ENCODE peak calls at places on chromosomes 1 and 21, in five cellular contexts. I, E, R, L and G are unnamed samples.

GRCh38 chr1:214449371-214449770 is 102.0 kb downstream of the PTPN14 start:
- DNase-seq in I (no peak), E (no peak), R (no peak), L (no peak), G (no peak)

GRCh38 chr1:208988811-208989222 is 594.7 kb upstream of the CAMK1G start:
- DNase-seq in I (no peak), E (no peak), R (no peak), L (peak), G (peak)

GRCh38 chr1:75582725-75583261 is 28.1 kb downstream of the SLC44A5 start:
- DNase-seq in I (no peak), E (no peak), R (no peak), L (no peak), G (no peak)

GRCh38 chr1:180773210-180773865 is 139.4 kb upstream of the KIAA1614 start:
- DNase-seq in I (peak), E (peak), R (no peak), L (no peak), G (no peak)

GRCh38 chr1:244861683-244862082 is 2.7 kb downstream of the HNRNPU start:
- DNase-seq in I (no peak), E (no peak), R (no peak), L (no peak), G (no peak)

GRCh38 chr1:192489046-192489445 is 86.5 kb upstream of the RGS1 start:
- DNase-seq in I (no peak), E (peak), R (no peak), L (no peak), G (peak)

GRCh38 chr1:186762653-186763052 is 66.1 kb upstream of the PLA2G4A start:
- DNase-seq in I (no peak), E (no peak), R (no peak), L (no peak), G (no peak)

GRCh38 chr1:23366146-23366545 is 3.5 kb downstream of the ZNF436 start:
- DNase-seq in I (no peak), E (no peak), R (no peak), L (no peak), G (no peak)

GRCh38 chr1:111743679-111744101 is 4.5 kb upstream of the INKA2 start:
- DNase-seq in I (no peak), E (peak), R (no peak), L (no peak), G (no peak)

GRCh38 chr1:32991386-32991785 is 26.8 kb upstream of the RNF19B start:
- DNase-seq in I (peak), E (no peak), R (no peak), L (no peak), G (no peak)

GRCh38 chr1:74674278-74675048 is 871 bp upstream of the ERICH3 start:
- DNase-seq in I (no peak), E (no peak), R (no peak), L (no peak), G (no peak)

GRCh38 chr1:32406629-32407111 is 12.4 kb upstream of the BSDC1 start:
- DNase-seq in I (no peak), E (no peak), R (peak), L (no peak), G (no peak)

GRCh38 chr1:21379571-21379970 is 60.4 kb upstream of the NBPF3 start:
- DNase-seq in I (no peak), E (no peak), R (no peak), L (no peak), G (no peak)

GRCh38 chr1:99639408-99639807 is 6.5 kb upstream of the PALMD start:
- DNase-seq in I (no peak), E (no peak), R (no peak), L (no peak), G (no peak)

GRCh38 chr1:117562581-117563491 is 43.0 kb upstream of the TENT5C start:
- DNase-seq in I (no peak), E (no peak), R (no peak), L (no peak), G (no peak)

GRCh38 chr21:19541612-19542011 is 1138.0 kb upstream of the TMPRSS15 start:
- DNase-seq in I (no peak), E (no peak), R (no peak), L (no peak), G (no peak)

GRCh38 chr1:62879962-62880361 is 96.0 kb downstream of the ATG4C start:
- DNase-seq in I (no peak), E (no peak), R (no peak), L (no peak), G (no peak)

GRCh38 chr1:234997201-234998173 is 131.2 kb downstream of the TOMM20 start:
- DNase-seq in I (peak), E (peak), R (no peak), L (no peak), G (peak)

DNA sequence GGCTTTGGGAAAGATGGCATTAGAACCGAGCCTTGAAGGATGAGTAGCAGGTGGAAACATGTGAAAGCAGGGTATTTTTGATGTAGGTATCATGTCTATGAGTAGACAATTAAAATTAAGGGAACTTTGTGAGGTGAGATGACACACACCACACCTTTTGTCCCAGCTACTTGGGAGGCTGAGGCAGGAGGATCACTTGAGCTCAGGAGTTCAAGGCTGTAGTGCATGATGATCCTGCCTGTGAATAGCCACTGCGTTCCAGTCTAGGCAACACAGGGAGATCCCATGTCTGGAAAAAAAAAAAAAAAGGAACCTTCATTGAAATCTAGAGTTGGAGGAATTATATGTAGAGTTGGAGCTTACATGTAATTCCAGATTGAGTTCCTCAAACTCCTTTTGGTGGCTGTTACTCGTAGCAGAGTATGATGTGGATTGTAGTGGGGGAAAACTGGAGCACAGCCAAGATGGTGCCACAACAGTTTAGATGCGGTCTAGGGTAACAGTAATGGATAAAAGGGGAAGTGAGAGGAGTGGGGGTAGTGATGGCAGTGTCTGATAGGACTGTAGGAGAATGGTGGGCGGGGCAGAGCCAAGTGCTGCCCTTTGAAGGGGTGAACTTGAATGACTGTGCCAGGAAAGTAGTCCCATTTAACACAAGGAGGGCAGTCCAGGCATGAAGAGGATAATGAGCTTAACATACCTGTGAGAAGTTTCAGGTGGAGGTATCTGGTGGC is 17.4 kb downstream of the AK4 start:
- DNase-seq in I (no peak), E (no peak), R (peak), L (peak), G (no peak)
- TF ChIP-seq RFX5 in I (no peak), E (no peak), R (no peak), L (no peak), G (no peak)

GRCh38 chr1:59504281-59504680 is 207.4 kb downstream of the FGGY start:
- DNase-seq in I (no peak), E (no peak), R (no peak), L (no peak), G (no peak)

GRCh38 chr1:59510249-59510648 is 213.4 kb downstream of the FGGY start:
- DNase-seq in I (no peak), E (no peak), R (no peak), L (no peak), G (no peak)

GRCh38 chr1:59505596-59506028 is 208.7 kb downstream of the FGGY start:
- DNase-seq in I (no peak), E (no peak), R (no peak), L (no peak), G (no peak)

GRCh38 chr1:59509341-59509869 is 212.5 kb downstream of the FGGY start:
- DNase-seq in I (no peak), E (no peak), R (no peak), L (no peak), G (no peak)

DNA sequence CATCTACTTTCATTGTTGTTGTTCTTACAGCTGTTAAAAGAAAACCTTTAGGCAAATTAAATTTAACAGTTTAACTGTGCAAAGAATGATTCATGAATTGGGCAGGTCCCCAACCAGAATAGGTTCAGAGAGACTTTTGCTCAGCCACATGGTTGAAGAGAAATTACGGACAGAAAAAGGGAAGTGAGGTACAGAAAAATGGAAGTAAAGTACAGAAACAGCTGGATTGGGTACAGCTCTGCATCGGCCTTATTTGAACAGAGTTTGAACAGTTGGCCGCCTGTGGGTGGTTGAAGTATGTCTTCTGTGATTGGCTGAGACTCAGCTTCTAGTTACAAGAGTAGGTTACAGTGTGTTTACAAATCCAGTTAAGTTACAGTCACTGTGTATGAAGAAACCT is 210.1 kb downstream of the FGGY start:
- DNase-seq in I (no peak), E (peak), R (no peak), L (peak), G (no peak)
- TF ChIP-seq RCOR1 in I (no peak), E (no peak), R (no peak), L (no peak), G (no peak)

DNA sequence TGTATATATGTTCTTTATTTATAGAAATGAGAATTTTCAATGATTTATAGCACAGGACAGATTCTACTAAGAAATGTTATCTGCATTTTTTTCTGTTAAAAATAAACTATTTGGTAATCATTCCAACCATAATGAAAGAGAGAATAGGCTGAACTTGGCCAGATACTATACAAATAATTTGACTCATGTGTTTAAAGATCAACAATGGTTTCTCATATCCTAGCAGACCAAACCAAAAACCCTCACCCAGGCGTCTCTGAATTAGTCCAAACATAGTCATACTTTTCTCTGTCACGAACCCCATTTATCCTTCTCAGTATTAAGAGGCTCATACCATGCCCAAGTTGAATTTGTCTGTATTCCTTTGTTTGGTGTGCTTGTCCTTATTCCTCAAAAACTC is 40.3 kb downstream of the RPE65 start:
- DNase-seq in I (no peak), E (peak), R (no peak), L (no peak), G (no peak)
- TF ChIP-seq RFX5 in I (no peak), E (no peak), R (no peak), L (no peak), G (no peak)

GRCh38 chr1:231919900-231920299 is 293.3 kb downstream of the DISC1 start:
- DNase-seq in I (no peak), E (no peak), R (no peak), L (no peak), G (peak)
- TF ChIP-seq RCOR1 in I (no peak), E (no peak), R (no peak), L (no peak), G (no peak)

GRCh38 chr1:53766766-53767409 is 27.9 kb upstream of the GLIS1 start:
- DNase-seq in I (no peak), E (peak), R (no peak), L (no peak), G (no peak)
- TF ChIP-seq RFX5 in I (no peak), E (no peak), R (no peak), L (no peak), G (no peak)

GRCh38 chr1:240515505-240515904 is 96.5 kb downstream of the GREM2 start:
- DNase-seq in I (no peak), E (peak), R (no peak), L (no peak), G (no peak)
- TF ChIP-seq RCOR1 in I (no peak), E (no peak), R (no peak), L (no peak), G (no peak)

DNA sequence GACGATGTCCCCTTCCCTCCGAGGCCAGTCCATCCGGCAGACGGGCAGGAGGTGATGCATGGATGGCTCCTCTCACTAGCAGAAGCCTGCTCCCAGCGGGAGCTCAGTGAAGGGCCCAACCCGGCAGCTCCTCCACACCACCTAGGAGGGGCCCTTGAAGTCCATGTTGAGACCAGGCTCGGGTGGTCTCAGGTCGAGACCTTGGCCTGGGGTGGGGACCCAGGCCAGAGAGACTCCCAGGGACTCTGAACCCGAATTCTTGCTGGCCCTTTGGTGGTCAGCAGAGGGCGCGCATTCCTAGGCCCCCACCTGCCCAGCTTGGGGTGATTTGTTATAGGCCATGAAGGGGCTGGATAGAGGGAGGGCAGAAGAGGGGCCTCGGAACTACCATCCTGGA is 642 bp upstream of the NT5C1A start:
- DNase-seq in I (peak), E (no peak), R (peak), L (no peak), G (peak)
- TF ChIP-seq RFX5 in I (no peak), E (no peak), R (no peak), L (no peak), G (no peak)

GRCh38 chr1:97507863-97508262 is 413.0 kb downstream of the DPYD start:
- DNase-seq in I (no peak), E (no peak), R (no peak), L (no peak), G (no peak)

GRCh38 chr1:97505816-97506215 is 415.0 kb downstream of the DPYD start:
- DNase-seq in I (no peak), E (no peak), R (no peak), L (peak), G (no peak)

GRCh38 chr1:97505289-97505688 is 415.5 kb downstream of the DPYD start:
- DNase-seq in I (no peak), E (no peak), R (no peak), L (no peak), G (no peak)

GRCh38 chr1:97506368-97506767 is 414.5 kb downstream of the DPYD start:
- DNase-seq in I (no peak), E (no peak), R (no peak), L (no peak), G (no peak)

DNA sequence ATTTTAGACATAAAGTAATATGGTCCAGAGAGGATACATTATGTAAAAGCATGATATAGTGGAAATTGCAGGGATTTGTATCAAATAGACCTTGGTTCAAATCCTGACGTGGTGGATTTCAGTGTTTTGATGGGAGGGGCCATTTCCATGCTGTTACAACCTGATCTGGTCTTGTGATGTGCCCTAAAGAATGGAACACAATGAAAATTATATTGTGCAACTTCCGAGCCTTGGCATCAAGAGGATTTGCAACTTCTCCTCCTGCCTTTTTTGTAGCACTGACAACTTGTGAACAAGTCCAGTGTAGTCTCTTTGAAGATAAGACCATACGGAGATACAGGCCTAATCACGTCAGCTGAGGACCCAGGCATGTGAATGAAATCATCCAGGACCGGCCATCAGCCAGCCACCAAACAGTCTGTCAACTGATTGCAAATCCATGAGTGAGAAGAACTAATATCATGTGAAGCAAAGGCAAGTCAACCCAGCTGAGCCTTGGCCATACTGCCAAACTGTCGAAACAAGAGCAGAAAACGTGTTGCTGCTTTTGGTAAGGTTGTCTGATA is 412.1 kb downstream of the DPYD start:
- DNase-seq in I (no peak), E (no peak), R (no peak), L (no peak), G (no peak)
- TF ChIP-seq RCOR1 in I (no peak), E (no peak), R (no peak), L (no peak), G (no peak)

DNA sequence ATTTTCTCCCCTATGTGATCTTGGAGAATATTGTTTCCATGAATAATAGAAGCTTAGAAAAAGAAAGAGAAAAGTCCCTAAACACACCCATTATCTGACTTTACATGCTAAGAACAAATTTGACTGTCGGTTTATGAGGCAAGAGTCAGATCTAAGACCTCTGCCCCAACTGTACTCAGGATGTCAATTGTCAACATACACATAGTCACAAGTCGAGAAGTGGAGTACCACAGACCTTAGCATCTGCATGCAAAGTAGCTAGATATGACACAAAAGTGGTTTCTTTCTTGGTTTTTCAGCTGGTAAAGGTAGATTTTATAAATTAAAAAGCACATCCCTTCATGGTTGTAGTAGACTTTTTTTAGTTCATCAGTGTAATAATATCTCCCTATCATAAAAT is 97.2 kb upstream of the DPYD start:
- DNase-seq in I (no peak), E (no peak), R (no peak), L (no peak), G (no peak)
- TF ChIP-seq RFX5 in I (no peak), E (no peak), R (no peak), L (no peak), G (no peak)